ENCODE peak calls at places on chromosomes 4 and X, in ten cellular contexts. G is thoracic aorta, C is suprapubic skin, K is cardiac muscle cell, S is AG04450, T is A673, H is tibial nerve, M is tibial artery, P is cardiac fibroblast, Q is MM.1S. Y is an unnamed sample.

GRCh38 chrX:119389214-119389613 is 9.9 kb upstream of the SLC25A43 start:
- DNase-seq in M (no peak), Q (no peak), T (no peak), K (no peak), C (no peak), H (no peak), G (no peak), S (no peak), P (no peak), Y (no peak)

GRCh38 chrX:2523911-2524310 is 23.1 kb upstream of the DHRSX start:
- DNase-seq in G (no peak), P (no peak), T (no peak), H (no peak), Q (no peak), C (no peak), M (no peak), S (no peak), K (no peak), Y (no peak)

GRCh38 chrX:69538321-69538876 is 34.3 kb downstream of the NALF2 start:
- DNase-seq in G (no peak), Q (peak; percentile 60), M (peak; percentile 47), S (peak; percentile 4), C (peak; percentile 84), T (peak; percentile 68), P (peak; percentile 72), K (peak; percentile 79), H (peak; percentile 53), Y (no peak)

GRCh38 chr4:111064342-111064993 is 441.6 kb upstream of the PITX2 start:
- DNase-seq in S (no peak), T (no peak), C (no peak), P (peak; percentile 6), M (no peak), Q (peak; percentile 95), G (no peak), H (no peak), K (peak; percentile 0), Y (peak; percentile 80)

GRCh38 chr4:127846061-127846460 is 34.6 kb upstream of the PLK4 start:
- DNase-seq in G (no peak), S (no peak), C (no peak), M (no peak), K (no peak), T (no peak), H (no peak), P (no peak), Q (no peak), Y (no peak)

GRCh38 chr4:123259676-123260428 is 136.7 kb upstream of the SPRY1 start:
- DNase-seq in S (no peak), G (no peak), K (no peak), Q (no peak), P (no peak), M (no peak), T (no peak), C (no peak), H (no peak), Y (no peak)

GRCh38 chr4:99998062-99998880 is 48.2 kb upstream of the H2AZ1 start:
- DNase-seq in T (peak; percentile 49), S (no peak), M (no peak), G (no peak), H (no peak), Q (peak; percentile 56), P (peak; percentile 55), K (peak; percentile 54), C (no peak), Y (no peak)

GRCh38 chr4:153595894-153596601 is 88.0 kb upstream of the TLR2 start:
- DNase-seq in S (no peak), K (no peak), M (no peak), T (no peak), P (no peak), G (no peak), C (no peak), H (no peak), Q (no peak), Y (no peak)

GRCh38 chrX:131778269-131779218 is 234.7 kb downstream of the OR13H1 start:
- DNase-seq in S (no peak), T (peak; percentile 84), C (no peak), M (no peak), P (no peak), H (no peak), Q (peak; percentile 95), G (no peak), K (no peak), Y (no peak)

GRCh38 chr4:81690871-81691270 is 219.2 kb upstream of the RASGEF1B start:
- DNase-seq in M (no peak), H (no peak), K (no peak), G (no peak), Q (no peak), C (no peak), S (no peak), P (no peak), T (no peak), Y (no peak)

GRCh38 chr4:10058371-10058770 is 37.1 kb upstream of the SLC2A9 start:
- DNase-seq in P (no peak), S (no peak), G (no peak), M (no peak), C (no peak), Q (no peak), K (no peak), T (no peak), H (no peak), Y (no peak)

GRCh38 chrX:45710081-45710801 is 509.6 kb upstream of the DIPK2B start:
- DNase-seq in H (no peak), Q (no peak), K (peak; percentile 44), P (peak; percentile 37), M (no peak), C (no peak), G (no peak), S (peak; percentile 76), T (peak; percentile 39), Y (peak; percentile 93)

GRCh38 chrX:49192722-49193328 is 6.7 kb upstream of the PRICKLE3 start:
- DNase-seq in T (peak; percentile 57), G (no peak), S (no peak), K (peak; percentile 56), Q (peak; percentile 32), C (no peak), M (no peak), H (no peak), P (peak; percentile 53), Y (no peak)

GRCh38 chr4:87680271-87680670 is 30.2 kb downstream of the DMP1 start:
- DNase-seq in M (no peak), K (no peak), C (no peak), T (no peak), P (no peak), Q (no peak), H (no peak), S (no peak), G (no peak), Y (no peak)

DNA sequence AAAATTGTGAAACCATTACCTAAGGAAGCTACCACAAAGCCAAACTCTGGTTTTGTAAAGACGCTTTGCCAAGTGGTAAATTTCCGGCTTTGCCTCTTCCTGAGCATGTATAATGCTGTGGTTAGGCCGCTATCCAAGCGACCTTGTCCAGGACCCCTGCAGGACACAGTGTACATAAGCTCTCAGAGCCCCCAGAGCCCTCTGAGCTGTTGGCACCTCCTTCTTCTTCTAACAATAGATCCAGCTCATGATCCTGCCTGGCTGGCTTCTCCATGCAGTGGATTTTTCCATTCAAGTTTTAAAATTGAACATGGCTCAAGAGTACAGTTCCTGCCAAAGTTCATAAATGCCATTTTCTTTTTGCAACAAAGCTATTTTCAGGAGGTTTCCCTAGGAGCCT is 326.7 kb downstream of the MAPK10 start:
- DNase-seq in P (peak; percentile 97), T (no peak), M (peak; percentile 59), S (no peak), G (peak; percentile 13), H (peak; percentile 32), C (no peak), K (peak; percentile 94), Q (no peak), Y (peak; percentile 74)
- TF ChIP-seq CTCF in P (peak; percentile 9), T (no peak), M (no peak), S (no peak), G (no peak), H (no peak), C (no peak), K (peak; percentile 3), Q (no peak), Y (no peak)

GRCh38 chr4:173319696-173320095 is 14.5 kb downstream of the HMGB2 start:
- DNase-seq in P (peak; percentile 73), G (no peak), K (peak; percentile 79), C (no peak), T (no peak), M (no peak), Q (no peak), S (no peak), H (no peak), Y (no peak)
- H3K4me3 ChIP-seq in P (no peak overlapping the region), G (no peak overlapping the region), K (no peak overlapping the region), C (no peak overlapping the region), T (no peak overlapping the region), M (no peak overlapping the region), Q (no peak overlapping the region), S (no peak overlapping the region), H (no peak overlapping the region), Y (no peak overlapping the region)

GRCh38 chr4:2914220-2915126 is 48.7 kb downstream of the NOP14 start:
- DNase-seq in K (no peak), M (no peak), G (no peak), T (no peak), P (no peak), S (no peak), H (no peak), C (peak; percentile 45), Q (no peak), Y (no peak)
- TF ChIP-seq CTCF in K (no peak), M (no peak), G (no peak), T (no peak), P (no peak), S (no peak), H (no peak), C (no peak), Q (no peak), Y (no peak)

GRCh38 chrX:48021026-48021900 is 14.5 kb downstream of the SPACA5 start:
- DNase-seq in Q (peak; percentile 60), K (peak; percentile 91), P (peak; percentile 91), G (no peak), H (peak; percentile 71), S (peak; percentile 61), C (no peak), T (peak; percentile 86), M (peak; percentile 56), Y (peak; percentile 61)

GRCh38 chrX:48022740-48023139 is 16.0 kb downstream of the SPACA5 start:
- DNase-seq in T (no peak), K (peak; percentile 35), P (peak; percentile 16), M (no peak), C (no peak), Q (no peak), G (no peak), H (no peak), S (no peak), Y (no peak)

GRCh38 chrX:48028091-48028490 is 21.3 kb downstream of the SPACA5 start:
- DNase-seq in S (no peak), Q (no peak), G (no peak), H (no peak), C (no peak), K (no peak), M (no peak), T (no peak), P (no peak), Y (no peak)

GRCh38 chrX:48025561-48025960 is 18.8 kb downstream of the SPACA5 start:
- DNase-seq in M (peak; percentile 42), G (no peak), C (no peak), P (peak; percentile 79), Q (peak; percentile 58), S (peak; percentile 20), T (peak; percentile 70), K (peak; percentile 71), H (peak; percentile 66), Y (no peak)

DNA sequence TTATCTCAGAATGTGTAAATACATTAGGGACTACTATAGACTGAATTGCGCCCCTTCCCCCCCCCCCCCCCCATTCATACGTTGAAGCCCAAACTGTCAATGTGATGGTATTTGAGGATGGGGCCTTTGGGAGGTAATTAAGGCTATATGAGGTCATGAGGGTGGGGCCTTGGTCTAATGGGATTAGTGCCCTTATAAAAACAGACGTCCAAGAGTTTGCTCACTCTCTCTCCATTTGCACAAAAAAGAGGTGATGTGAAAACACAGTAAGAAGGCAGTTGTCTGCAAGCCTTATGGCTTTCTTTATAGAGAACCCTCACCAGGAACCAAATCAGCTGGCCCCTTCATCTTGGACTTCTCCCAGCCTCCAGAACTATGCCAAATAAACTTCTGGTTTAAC is 15.3 kb downstream of the SPACA5 start:
- DNase-seq in G (no peak), T (no peak), C (no peak), M (no peak), Q (no peak), S (no peak), K (no peak), P (no peak), H (no peak), Y (no peak)
- H3K4me3 ChIP-seq in G (peak overlapping the region; percentile 72), T (no peak overlapping the region), C (peak overlapping the region; percentile 54), M (peak overlapping the region; percentile 57), Q (no peak overlapping the region), S (no peak overlapping the region), K (no peak overlapping the region), P (no peak overlapping the region), H (peak overlapping the region; percentile 58), Y (no peak overlapping the region)

Y was measured in AG09309.